ENCODE peak calls at places on chromosomes 3 and 15, in four cellular contexts. Z, J, V and E are unnamed samples.

GRCh38 chr3:126360046-126360713 is 3.0 kb upstream of the KLF15 start:
- DNase-seq in Z (no peak), J (no peak), V (no peak), E (no peak)

GRCh38 chr15:84752700-84753099 is 4.3 kb downstream of the ZNF592 start:
- DNase-seq in Z (no peak), J (no peak), V (no peak), E (no peak)

GRCh38 chr3:17336291-17336690 is 406.1 kb downstream of the TBC1D5 start:
- DNase-seq in Z (no peak), J (no peak), V (no peak), E (no peak)

GRCh38 chr15:58138106-58138505 is at the start of gene AQP9:
- DNase-seq in Z (no peak), J (no peak), V (no peak), E (no peak)

GRCh38 chr3:4829031-4829394 is 150.2 kb upstream of the BHLHE40 start:
- DNase-seq in Z (no peak), J (no peak), V (no peak), E (no peak)

GRCh38 chr15:52020253-52021085 is 1.4 kb downstream of the MAPK6 start:
- DNase-seq in Z (no peak), J (no peak), V (no peak), E (no peak)

GRCh38 chr15:90773485-90773884 is 56.3 kb downstream of the BLM start:
- DNase-seq in Z (no peak), J (no peak), V (no peak), E (no peak)

GRCh38 chr15:42584031-42584765 is 8.8 kb downstream of the STARD9 start:
- DNase-seq in Z (no peak), J (no peak), V (no peak), E (no peak)

GRCh38 chr15:73803806-73804205 is 50.7 kb upstream of the INSYN1 start:
- DNase-seq in Z (no peak), J (no peak), V (no peak), E (no peak)

GRCh38 chr15:36766449-36766848 is 187.0 kb downstream of the CDIN1 start:
- DNase-seq in Z (no peak), J (no peak), V (no peak), E (no peak)

GRCh38 chr3:72032435-72033118 is 247.6 kb upstream of the PROK2 start:
- DNase-seq in Z (no peak), J (no peak), V (no peak), E (no peak)

GRCh38 chr15:38646716-38647115 is 82.1 kb upstream of the RASGRP1 start:
- DNase-seq in Z (no peak), J (no peak), V (no peak), E (no peak)

GRCh38 chr15:66905954-66906353 is 159.4 kb upstream of the SMAD3 start:
- DNase-seq in Z (no peak), J (no peak), V (no peak), E (no peak)

GRCh38 chr3:80052271-80052670 is 284.5 kb upstream of the ROBO1 start:
- DNase-seq in Z (no peak), J (no peak), V (no peak), E (no peak)

GRCh38 chr3:187021748-187022402 is 91.5 kb downstream of the ST6GAL1 start:
- DNase-seq in Z (no peak), J (no peak), V (no peak), E (no peak)

GRCh38 chr15:88918738-88919137 is 5.6 kb upstream of the MFGE8 start:
- DNase-seq in Z (no peak), J (no peak), V (peak; percentile 50), E (peak; percentile 91)

GRCh38 chr3:134708671-134709070 is 57.8 kb upstream of the KY start:
- DNase-seq in Z (no peak), J (no peak), V (no peak), E (no peak)

GRCh38 chr3:47113669-47114365 is 50.1 kb downstream of the SETD2 start:
- DNase-seq in Z (no peak), J (no peak), V (no peak), E (peak; percentile 14)

GRCh38 chr15:31296304-31297220 is 30.1 kb upstream of the KLF13 start:
- DNase-seq in Z (peak; percentile 6), J (no peak), V (no peak), E (no peak)

GRCh38 chr3:162143181-162143580 is 646.6 kb downstream of the OTOL1 start:
- DNase-seq in Z (no peak), J (no peak), V (no peak), E (no peak)

GRCh38 chr3:13403213-13403817 is 16.8 kb downstream of the NUP210 start:
- DNase-seq in Z (no peak), J (no peak), V (no peak), E (no peak)

GRCh38 chr15:31159837-31160236 is 58.3 kb upstream of the TRPM1 start:
- DNase-seq in Z (no peak), J (no peak), V (no peak), E (no peak)

GRCh38 chr3:98008751-98009373 is 26.3 kb downstream of the GABRR3 start:
- DNase-seq in Z (no peak), J (no peak), V (no peak), E (no peak)

GRCh38 chr15:70342141-70342540 is 244.4 kb upstream of the TLE3 start:
- DNase-seq in Z (no peak), J (no peak), V (no peak), E (no peak)

GRCh38 chr3:156668073-156668763 is 6.2 kb upstream of the TIPARP start:
- DNase-seq in Z (peak; percentile 50), J (no peak), V (no peak), E (no peak)

GRCh38 chr15:36517758-36518157 is 61.7 kb upstream of the CDIN1 start:
- DNase-seq in Z (no peak), J (no peak), V (no peak), E (no peak)

GRCh38 chr15:58019503-58020376 is 45.8 kb downstream of the ALDH1A2 start:
- DNase-seq in Z (no peak), J (no peak), V (no peak), E (peak; percentile 26)

GRCh38 chr3:58237940-58238681 is 519 bp downstream of the ABHD6 start:
- DNase-seq in Z (peak; percentile 68), J (no peak), V (no peak), E (no peak)

GRCh38 chr3:71245052-71245488 is 338.5 kb downstream of the FOXP1 start:
- DNase-seq in Z (no peak), J (no peak), V (no peak), E (no peak)

GRCh38 chr3:48395714-48396113 is 23.7 kb downstream of the FBXW12 start:
- DNase-seq in Z (no peak), J (no peak), V (no peak), E (no peak)

GRCh38 chr15:31316135-31316795 is 10.4 kb upstream of the KLF13 start:
- DNase-seq in Z (no peak), J (no peak), V (no peak), E (no peak)

GRCh38 chr15:96330450-96331140 is at the start of gene NR2F2:
- DNase-seq in Z (peak; percentile 53), J (no peak), V (peak; percentile 48), E (peak; percentile 94)

GRCh38 chr3:188197388-188197847 is 43.5 kb downstream of the LPP start:
- DNase-seq in Z (no peak), J (no peak), V (no peak), E (no peak)

GRCh38 chr3:160179906-160180305 is 45.3 kb upstream of the C3orf80 start:
- DNase-seq in Z (no peak), J (no peak), V (no peak), E (no peak)

GRCh38 chr3:57803647-57804081 is 47.6 kb downstream of the SLMAP start:
- DNase-seq in Z (no peak), J (no peak), V (no peak), E (peak; percentile 95)

GRCh38 chr15:88707766-88708165 is 69.0 kb downstream of the ISG20 start:
- DNase-seq in Z (no peak), J (no peak), V (no peak), E (no peak)